ENCODE peak calls at places on chromosomes 12 and 14, in four cellular contexts. One of them, this sample, is unnamed.

GRCh38 chr12:70379856-70380255 is 13.8 kb downstream of the KCNMB4 start:
- DNase-seq in K562: no peak
- DNase-seq in GM12878: no peak
- DNase-seq in HepG2: no peak
- DNase-seq in this sample: no peak

GRCh38 chr14:93183596-93184317 is 940 bp downstream of the MOAP1 start:
- DNase-seq in K562: no peak
- DNase-seq in HepG2: no peak
- DNase-seq in GM12878: no peak
- DNase-seq in this sample: no peak

GRCh38 chr12:30154996-30155730 is 371.4 kb upstream of the TMTC1 start:
- DNase-seq in HepG2: no peak
- DNase-seq in K562: no peak
- DNase-seq in GM12878: no peak
- DNase-seq in this sample: no peak

GRCh38 chr14:39268393-39268792 is 34.7 kb downstream of the MIA2 start:
- DNase-seq in K562: peak
- DNase-seq in HepG2: peak
- DNase-seq in GM12878: no peak
- DNase-seq in this sample: no peak

GRCh38 chr14:31038521-31039166 is 12.5 kb upstream of the STRN3 start:
- DNase-seq in GM12878: no peak
- DNase-seq in K562: peak
- DNase-seq in HepG2: peak
- DNase-seq in this sample: no peak

GRCh38 chr12:460301-461230 is 827 bp downstream of the B4GALNT3 start:
- DNase-seq in GM12878: no peak
- DNase-seq in K562: no peak
- DNase-seq in HepG2: no peak
- DNase-seq in this sample: peak

GRCh38 chr12:49868952-49869815 is 26.3 kb upstream of the BCDIN3D start:
- DNase-seq in K562: peak
- DNase-seq in HepG2: peak
- DNase-seq in GM12878: no peak
- DNase-seq in this sample: peak

GRCh38 chr12:65606008-65606766 is 218.1 kb upstream of the HMGA2 start:
- DNase-seq in K562: peak
- DNase-seq in HepG2: no peak
- DNase-seq in GM12878: no peak
- DNase-seq in this sample: peak

GRCh38 chr12:71125949-71126348 is 31.9 kb downstream of the TSPAN8 start:
- DNase-seq in GM12878: no peak
- DNase-seq in HepG2: no peak
- DNase-seq in K562: peak
- DNase-seq in this sample: no peak

GRCh38 chr12:57836442-57837375 is 9.8 kb downstream of the CTDSP2 start:
- DNase-seq in HepG2: no peak
- DNase-seq in GM12878: no peak
- DNase-seq in K562: peak
- DNase-seq in this sample: peak

GRCh38 chr14:73491256-73491976 is 683 bp downstream of the RIOX1 start:
- DNase-seq in GM12878: no peak
- DNase-seq in HepG2: peak
- DNase-seq in K562: peak
- DNase-seq in this sample: no peak

GRCh38 chr14:60003991-60004390 is 84.0 kb downstream of the LRRC9 start:
- DNase-seq in GM12878: no peak
- DNase-seq in HepG2: peak
- DNase-seq in K562: no peak
- DNase-seq in this sample: no peak

GRCh38 chr14:93909429-93910128 is 17.6 kb upstream of the FAM181A start:
- DNase-seq in K562: no peak
- DNase-seq in GM12878: no peak
- DNase-seq in HepG2: peak
- DNase-seq in this sample: no peak

GRCh38 chr12:95605087-95605486 is 53.8 kb upstream of the USP44 start:
- DNase-seq in HepG2: no peak
- DNase-seq in GM12878: no peak
- DNase-seq in K562: no peak
- DNase-seq in this sample: no peak

GRCh38 chr14:64960762-64961276 is 11.3 kb downstream of the RAB15 start:
- DNase-seq in GM12878: no peak
- DNase-seq in HepG2: no peak
- DNase-seq in K562: peak
- DNase-seq in this sample: peak

GRCh38 chr12:113945174-113946173 is 20.7 kb downstream of the RBM19 start:
- DNase-seq in K562: no peak
- DNase-seq in HepG2: no peak
- DNase-seq in GM12878: no peak
- DNase-seq in this sample: no peak

GRCh38 chr12:3119745-3120660 is 42.8 kb downstream of the TSPAN9 start:
- DNase-seq in GM12878: no peak
- DNase-seq in K562: no peak
- DNase-seq in HepG2: no peak
- DNase-seq in this sample: no peak

GRCh38 chr12:91766454-91766853 is 379.2 kb downstream of the BTG1 start:
- DNase-seq in HepG2: no peak
- DNase-seq in GM12878: no peak
- DNase-seq in K562: no peak
- DNase-seq in this sample: no peak

GRCh38 chr12:1306096-1306495 is 288.3 kb downstream of the FBXL14 start:
- DNase-seq in HepG2: no peak
- DNase-seq in K562: peak
- DNase-seq in GM12878: no peak
- DNase-seq in this sample: no peak

GRCh38 chr12:123055281-123055766 is 74.8 kb downstream of the ARL6IP4 start:
- DNase-seq in GM12878: no peak
- DNase-seq in HepG2: no peak
- DNase-seq in K562: no peak
- DNase-seq in this sample: peak

GRCh38 chr14:53032161-53032803 is 81.4 kb upstream of the FERMT2 start:
- DNase-seq in K562: no peak
- DNase-seq in GM12878: no peak
- DNase-seq in HepG2: peak
- DNase-seq in this sample: no peak

GRCh38 chr14:81122326-81122725 is 98.4 kb downstream of the GTF2A1 start:
- DNase-seq in GM12878: peak
- DNase-seq in HepG2: no peak
- DNase-seq in K562: no peak
- DNase-seq in this sample: no peak

GRCh38 chr14:72796935-72797334 is 97.0 kb downstream of the DPF3 start:
- DNase-seq in K562: no peak
- DNase-seq in HepG2: no peak
- DNase-seq in GM12878: no peak
- DNase-seq in this sample: no peak

GRCh38 chr12:89067436-89067835 is 284.9 kb downstream of the DUSP6 start:
- DNase-seq in GM12878: no peak
- DNase-seq in HepG2: no peak
- DNase-seq in K562: no peak
- DNase-seq in this sample: no peak

GRCh38 chr12:96578526-96579125 is 89.2 kb downstream of the CFAP54 start:
- DNase-seq in GM12878: peak
- DNase-seq in HepG2: peak
- DNase-seq in K562: peak
- DNase-seq in this sample: peak

GRCh38 chr14:93019970-93020369 is 95.8 kb downstream of the ITPK1 start:
- DNase-seq in GM12878: no peak
- DNase-seq in HepG2: peak
- DNase-seq in K562: no peak
- DNase-seq in this sample: no peak

GRCh38 chr12:10661338-10661737 is 12.5 kb downstream of the STYK1 start:
- DNase-seq in GM12878: no peak
- DNase-seq in HepG2: no peak
- DNase-seq in K562: no peak
- DNase-seq in this sample: no peak

GRCh38 chr14:94754391-94754942 is 15.4 kb downstream of the GSC start:
- DNase-seq in K562: no peak
- DNase-seq in HepG2: no peak
- DNase-seq in GM12878: no peak
- DNase-seq in this sample: no peak

GRCh38 chr12:62543324-62543723 is 76.7 kb downstream of the MON2 start:
- DNase-seq in HepG2: no peak
- DNase-seq in K562: no peak
- DNase-seq in GM12878: no peak
- DNase-seq in this sample: no peak

GRCh38 chr12:3323002-3323685 is 167.9 kb upstream of the PRMT8 start:
- DNase-seq in K562: no peak
- DNase-seq in GM12878: no peak
- DNase-seq in HepG2: no peak
- DNase-seq in this sample: no peak

GRCh38 chr12:41919025-41919424 is 225.6 kb downstream of the GXYLT1 start:
- DNase-seq in GM12878: no peak
- DNase-seq in HepG2: no peak
- DNase-seq in K562: no peak
- DNase-seq in this sample: no peak

GRCh38 chr12:85588221-85588620 is 248.0 kb downstream of the RASSF9 start:
- DNase-seq in GM12878: no peak
- DNase-seq in HepG2: no peak
- DNase-seq in K562: no peak
- DNase-seq in this sample: no peak

DNA sequence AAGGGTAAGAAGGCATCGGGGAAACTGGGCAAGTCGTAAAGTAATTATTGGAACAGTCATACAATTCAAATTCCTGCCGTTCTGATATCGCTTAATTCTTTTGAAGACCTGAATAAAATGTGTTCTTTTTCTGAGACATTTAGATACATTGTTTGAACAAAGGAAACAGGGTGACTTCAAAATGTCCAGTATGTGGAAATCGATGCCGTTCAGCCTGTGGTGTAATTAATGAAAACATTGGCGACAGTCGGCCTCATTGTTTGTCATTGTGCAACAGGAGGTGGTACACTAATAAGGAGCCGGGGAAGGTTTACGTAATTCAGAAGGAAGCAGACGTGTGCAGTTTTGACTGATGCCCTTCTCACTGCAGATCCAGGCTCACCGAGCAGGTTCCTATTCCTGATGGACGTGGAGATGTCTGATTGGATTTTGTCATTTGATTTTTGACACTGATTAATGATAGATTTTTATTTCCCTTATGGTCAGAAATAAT is 92.7 kb downstream of the BORCS5 start:
- DNase-seq in HepG2: peak
- DNase-seq in K562: no peak
- DNase-seq in GM12878: no peak
- DNase-seq in this sample: no peak
- TF ChIP-seq TARDBP in HepG2: peak
- TF ChIP-seq TARDBP in K562: no peak
- TF ChIP-seq TARDBP in GM12878: no peak
- TF ChIP-seq TARDBP in this sample: no peak

DNA sequence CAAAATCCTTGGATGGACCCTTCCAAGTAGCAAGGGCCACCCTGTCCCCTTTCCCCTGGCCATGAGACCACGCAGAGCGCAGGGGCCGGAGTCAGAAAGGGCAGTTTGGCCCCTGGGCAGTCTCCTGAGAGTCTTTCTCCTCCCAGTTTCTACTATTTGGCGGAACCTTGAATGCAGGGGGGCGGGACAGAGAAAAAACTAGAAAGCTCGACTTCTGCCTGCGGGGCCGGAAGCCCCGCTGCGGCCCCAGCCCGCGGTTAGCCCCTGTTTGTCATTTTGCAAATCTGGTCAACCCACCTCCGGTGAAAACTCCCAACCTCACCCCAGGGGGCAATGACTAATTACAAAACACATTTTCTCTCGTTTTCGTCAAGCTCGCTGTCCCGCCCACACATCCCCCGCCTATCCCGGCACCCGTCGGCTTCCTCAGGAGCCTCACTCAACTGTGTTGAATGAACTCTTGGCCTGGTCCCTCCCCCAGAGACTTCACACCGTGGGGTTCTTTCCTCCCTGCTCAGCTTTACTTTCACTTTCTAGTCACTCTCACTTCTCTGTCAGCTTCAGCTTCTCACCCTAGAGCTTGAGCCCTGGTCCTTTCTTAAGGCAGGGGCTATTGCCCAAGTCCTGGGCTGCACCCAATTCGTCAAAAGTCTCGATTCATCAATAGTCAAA is 66.7 kb downstream of the IRF2BPL start:
- DNase-seq in HepG2: peak
- DNase-seq in K562: peak
- DNase-seq in GM12878: peak
- DNase-seq in this sample: peak
- TF ChIP-seq BHLHE40 in HepG2: no peak
- TF ChIP-seq BHLHE40 in K562: peak
- TF ChIP-seq BHLHE40 in GM12878: peak
- TF ChIP-seq BHLHE40 in this sample: no peak

DNA sequence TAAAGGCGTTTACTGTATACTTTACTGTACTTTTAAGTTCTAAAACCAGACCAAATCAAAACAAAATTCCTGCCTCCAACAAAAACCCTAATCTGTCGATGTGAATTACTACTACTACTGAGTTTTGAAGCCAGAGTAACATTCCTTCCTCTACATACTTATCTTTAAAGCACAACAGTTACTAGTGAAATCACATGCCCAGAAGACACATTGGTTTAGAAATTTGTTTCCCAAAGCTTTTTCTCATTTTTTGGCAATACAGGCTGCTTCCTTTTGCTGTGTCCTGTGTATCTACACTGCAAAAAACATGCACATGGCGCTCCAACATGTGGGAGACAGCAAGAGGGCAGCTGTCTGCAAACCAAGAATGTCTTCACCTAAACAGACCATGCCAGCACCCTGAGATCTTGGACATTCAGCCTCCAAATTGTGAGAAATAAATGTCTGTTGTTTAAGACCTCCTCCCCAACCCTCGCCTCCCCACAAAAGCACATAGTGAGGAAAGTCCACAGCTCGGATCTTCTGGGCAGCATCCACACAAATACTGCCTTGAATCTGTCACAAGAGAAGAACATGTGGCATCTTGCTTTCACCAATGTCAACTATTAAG is 21.1 kb downstream of the SETD3 start:
- DNase-seq in GM12878: no peak
- DNase-seq in K562: no peak
- DNase-seq in HepG2: no peak
- DNase-seq in this sample: no peak
- TF ChIP-seq SP1 in GM12878: no peak
- TF ChIP-seq SP1 in K562: no peak
- TF ChIP-seq SP1 in HepG2: no peak
- TF ChIP-seq SP1 in this sample: no peak

GRCh38 chr14:23186913-23187654 is 3.6 kb upstream of the SLC7A8 start:
- DNase-seq in K562: peak
- DNase-seq in HepG2: peak
- DNase-seq in GM12878: peak
- DNase-seq in this sample: peak
- TF ChIP-seq TARDBP in K562: no peak
- TF ChIP-seq TARDBP in HepG2: no peak
- TF ChIP-seq TARDBP in GM12878: no peak
- TF ChIP-seq TARDBP in this sample: no peak

DNA sequence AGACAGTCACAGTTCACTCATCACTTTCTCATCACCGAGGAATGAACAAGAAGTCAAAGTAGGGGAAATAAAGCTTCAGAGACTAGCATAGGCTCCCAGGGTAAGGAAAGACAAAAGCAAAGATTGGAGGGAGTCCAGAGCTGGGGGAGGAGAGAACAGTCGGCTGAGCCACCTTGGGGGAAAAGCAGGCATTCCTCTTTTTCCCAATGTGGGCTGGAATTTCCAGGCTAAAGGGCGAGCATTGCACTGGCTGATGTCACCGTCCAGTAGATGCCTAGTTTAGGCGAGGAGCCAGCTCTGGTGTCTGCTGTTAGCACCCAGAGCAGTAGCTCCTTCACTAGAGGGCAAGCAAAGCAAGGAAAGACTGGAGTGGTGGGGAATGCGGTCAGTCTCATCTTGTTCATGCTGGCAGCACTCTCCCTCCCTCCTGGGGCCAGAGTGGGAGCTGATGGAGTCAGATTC is 8.5 kb upstream of the KRT75 start:
- DNase-seq in GM12878: no peak
- DNase-seq in HepG2: no peak
- DNase-seq in K562: no peak
- DNase-seq in this sample: no peak
- TF ChIP-seq BHLHE40 in GM12878: no peak
- TF ChIP-seq BHLHE40 in HepG2: no peak
- TF ChIP-seq BHLHE40 in K562: no peak
- TF ChIP-seq BHLHE40 in this sample: no peak

This sample was measured in HEK293T.